ENCODE peak calls at places on chromosomes 11 and 22, in eight cellular contexts. One of them, this sample, is unnamed. For H3K27me3, the result is how much of the 10 kb centered on the place peaks cover.

GRCh38 chr11:35303596-35304392 is 115.6 kb downstream of the SLC1A2 start:
- DNase-seq in stomach: peak
- DNase-seq in tibial nerve: peak
- DNase-seq in adrenal gland: peak
- DNase-seq in lower lobe of right lung: peak
- DNase-seq in CD8-positive, alpha-beta memory T cell: no peak
- DNase-seq in Karpas-422: no peak
- DNase-seq in IMR-90: peak
- DNase-seq in this sample: peak

GRCh38 chr22:39351689-39352214 is 2.0 kb downstream of the SYNGR1 start:
- DNase-seq in tibial nerve: no peak
- DNase-seq in stomach: no peak
- DNase-seq in lower lobe of right lung: no peak
- DNase-seq in CD8-positive, alpha-beta memory T cell: no peak
- DNase-seq in adrenal gland: no peak
- DNase-seq in Karpas-422: peak
- DNase-seq in IMR-90: peak
- DNase-seq in this sample: no peak

GRCh38 chr11:73189315-73189714 is 28.8 kb upstream of the P2RY2 start:
- DNase-seq in tibial nerve: no peak
- DNase-seq in Karpas-422: peak
- DNase-seq in lower lobe of right lung: peak
- DNase-seq in CD8-positive, alpha-beta memory T cell: no peak
- DNase-seq in adrenal gland: peak
- DNase-seq in IMR-90: no peak
- DNase-seq in stomach: peak
- DNase-seq in this sample: no peak

GRCh38 chr22:37326726-37327125 is 44.4 kb downstream of the CYTH4 start:
- DNase-seq in Karpas-422: no peak
- DNase-seq in CD8-positive, alpha-beta memory T cell: no peak
- DNase-seq in IMR-90: no peak
- DNase-seq in lower lobe of right lung: peak
- DNase-seq in adrenal gland: no peak
- DNase-seq in tibial nerve: no peak
- DNase-seq in stomach: peak
- DNase-seq in this sample: no peak

GRCh38 chr22:31923166-31923565 is 21.2 kb upstream of the YWHAH start:
- DNase-seq in lower lobe of right lung: no peak
- DNase-seq in adrenal gland: peak
- DNase-seq in IMR-90: no peak
- DNase-seq in CD8-positive, alpha-beta memory T cell: no peak
- DNase-seq in stomach: no peak
- DNase-seq in Karpas-422: no peak
- DNase-seq in tibial nerve: peak
- DNase-seq in this sample: no peak

GRCh38 chr11:8327761-8328192 is 64.1 kb upstream of the LMO1 start:
- DNase-seq in Karpas-422: no peak
- DNase-seq in adrenal gland: no peak
- DNase-seq in stomach: no peak
- DNase-seq in IMR-90: no peak
- DNase-seq in CD8-positive, alpha-beta memory T cell: no peak
- DNase-seq in tibial nerve: no peak
- DNase-seq in lower lobe of right lung: no peak
- DNase-seq in this sample: no peak

GRCh38 chr11:30046211-30046945 is 29.5 kb upstream of the KCNA4 start:
- DNase-seq in IMR-90: no peak
- DNase-seq in CD8-positive, alpha-beta memory T cell: no peak
- DNase-seq in adrenal gland: no peak
- DNase-seq in Karpas-422: no peak
- DNase-seq in stomach: no peak
- DNase-seq in tibial nerve: no peak
- DNase-seq in lower lobe of right lung: no peak
- DNase-seq in this sample: no peak

GRCh38 chr22:21074092-21074715 is 28.5 kb downstream of the LRRC74B start:
- DNase-seq in CD8-positive, alpha-beta memory T cell: no peak
- DNase-seq in IMR-90: peak
- DNase-seq in stomach: no peak
- DNase-seq in lower lobe of right lung: no peak
- DNase-seq in tibial nerve: no peak
- DNase-seq in Karpas-422: no peak
- DNase-seq in adrenal gland: peak
- DNase-seq in this sample: no peak

GRCh38 chr22:19036523-19037273 is 85.5 kb downstream of the DGCR2 start:
- DNase-seq in tibial nerve: no peak
- DNase-seq in CD8-positive, alpha-beta memory T cell: no peak
- DNase-seq in lower lobe of right lung: peak
- DNase-seq in Karpas-422: no peak
- DNase-seq in stomach: no peak
- DNase-seq in adrenal gland: peak
- DNase-seq in IMR-90: peak
- DNase-seq in this sample: no peak

GRCh38 chr11:9704037-9704436 is 40.2 kb downstream of the SWAP70 start:
- DNase-seq in lower lobe of right lung: no peak
- DNase-seq in tibial nerve: no peak
- DNase-seq in adrenal gland: no peak
- DNase-seq in stomach: no peak
- DNase-seq in CD8-positive, alpha-beta memory T cell: no peak
- DNase-seq in Karpas-422: no peak
- DNase-seq in IMR-90: no peak
- DNase-seq in this sample: no peak

GRCh38 chr11:43852057-43852636 is 28.5 kb upstream of the ALKBH3 start:
- DNase-seq in tibial nerve: peak
- DNase-seq in stomach: peak
- DNase-seq in lower lobe of right lung: no peak
- DNase-seq in CD8-positive, alpha-beta memory T cell: peak
- DNase-seq in adrenal gland: peak
- DNase-seq in IMR-90: peak
- DNase-seq in Karpas-422: peak
- DNase-seq in this sample: no peak

GRCh38 chr22:25726241-25726640 is 15.7 kb upstream of the MYO18B start:
- DNase-seq in Karpas-422: no peak
- DNase-seq in CD8-positive, alpha-beta memory T cell: no peak
- DNase-seq in tibial nerve: no peak
- DNase-seq in adrenal gland: no peak
- DNase-seq in stomach: no peak
- DNase-seq in IMR-90: no peak
- DNase-seq in lower lobe of right lung: no peak
- DNase-seq in this sample: no peak

GRCh38 chr11:44017443-44018126 is 30.2 kb upstream of the ACCSL start:
- DNase-seq in lower lobe of right lung: no peak
- DNase-seq in tibial nerve: no peak
- DNase-seq in IMR-90: no peak
- DNase-seq in CD8-positive, alpha-beta memory T cell: no peak
- DNase-seq in stomach: peak
- DNase-seq in adrenal gland: peak
- DNase-seq in Karpas-422: no peak
- DNase-seq in this sample: no peak

GRCh38 chr11:79325851-79326250 is 115.0 kb downstream of the TENM4 start:
- DNase-seq in IMR-90: no peak
- DNase-seq in adrenal gland: no peak
- DNase-seq in Karpas-422: no peak
- DNase-seq in CD8-positive, alpha-beta memory T cell: no peak
- DNase-seq in stomach: no peak
- DNase-seq in tibial nerve: no peak
- DNase-seq in lower lobe of right lung: no peak
- DNase-seq in this sample: no peak

GRCh38 chr11:17021550-17021949 is 7.3 kb upstream of the PLEKHA7 start:
- DNase-seq in CD8-positive, alpha-beta memory T cell: no peak
- DNase-seq in adrenal gland: no peak
- DNase-seq in IMR-90: no peak
- DNase-seq in Karpas-422: no peak
- DNase-seq in stomach: no peak
- DNase-seq in tibial nerve: no peak
- DNase-seq in lower lobe of right lung: no peak
- DNase-seq in this sample: no peak
- H3K27me3 ChIP-seq in CD8-positive, alpha-beta memory T cell: under half
- H3K27me3 ChIP-seq in adrenal gland: under half
- H3K27me3 ChIP-seq in IMR-90: under half
- H3K27me3 ChIP-seq in Karpas-422: under half
- H3K27me3 ChIP-seq in stomach: under half
- H3K27me3 ChIP-seq in tibial nerve: under half
- H3K27me3 ChIP-seq in lower lobe of right lung: under half
- H3K27me3 ChIP-seq in this sample: under half

DNA sequence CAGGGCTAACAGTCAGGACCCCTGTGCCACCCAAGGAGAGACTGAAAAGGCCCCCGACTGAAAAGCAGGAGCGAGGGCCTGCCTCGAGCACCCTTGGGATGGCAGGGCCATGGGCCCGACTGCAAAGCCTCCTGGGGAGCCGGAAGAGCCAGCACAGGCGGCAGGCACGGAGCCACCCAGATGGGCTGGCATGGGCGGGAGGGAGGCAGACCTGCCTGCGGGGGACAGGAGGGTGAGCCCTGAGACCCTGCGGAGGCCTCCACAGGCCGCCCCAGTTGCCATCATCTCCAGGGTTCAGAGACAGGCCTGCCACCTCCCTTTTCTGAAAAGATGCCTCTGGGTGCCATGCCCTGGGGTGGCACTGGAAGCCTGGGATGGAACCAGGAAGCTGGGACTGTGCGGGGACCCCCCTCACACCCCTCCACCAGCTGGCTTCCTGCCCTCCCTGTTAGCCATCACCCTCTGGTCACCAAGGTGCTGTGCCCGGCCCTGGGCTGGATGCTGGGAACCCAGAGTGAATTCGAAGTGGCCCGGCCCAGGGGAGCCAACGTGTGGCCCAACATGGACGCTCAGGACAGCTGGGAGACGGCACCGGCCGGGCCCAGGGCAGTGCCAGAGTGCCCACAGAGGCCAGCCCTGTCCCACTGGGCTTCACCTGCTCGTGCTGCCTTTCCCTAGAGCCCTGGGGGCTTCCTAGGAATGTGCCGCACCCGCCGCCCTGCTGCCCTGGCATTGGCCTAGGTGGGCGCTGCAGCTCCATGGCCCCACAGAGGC is 13.8 kb downstream of the TSPAN32 start:
- DNase-seq in IMR-90: no peak
- DNase-seq in lower lobe of right lung: peak
- DNase-seq in CD8-positive, alpha-beta memory T cell: no peak
- DNase-seq in Karpas-422: no peak
- DNase-seq in tibial nerve: no peak
- DNase-seq in adrenal gland: no peak
- DNase-seq in stomach: peak
- DNase-seq in this sample: no peak
- H3K27ac ChIP-seq in IMR-90: no peak
- H3K27ac ChIP-seq in lower lobe of right lung: peak
- H3K27ac ChIP-seq in CD8-positive, alpha-beta memory T cell: no peak
- H3K27ac ChIP-seq in Karpas-422: no peak
- H3K27ac ChIP-seq in tibial nerve: peak
- H3K27ac ChIP-seq in adrenal gland: no peak
- H3K27ac ChIP-seq in stomach: peak
- H3K27ac ChIP-seq in this sample: peak

GRCh38 chr22:26952004-26952403 is 294.6 kb downstream of the MIAT start:
- DNase-seq in IMR-90: no peak
- DNase-seq in Karpas-422: no peak
- DNase-seq in lower lobe of right lung: no peak
- DNase-seq in tibial nerve: no peak
- DNase-seq in adrenal gland: no peak
- DNase-seq in stomach: no peak
- DNase-seq in CD8-positive, alpha-beta memory T cell: no peak
- DNase-seq in this sample: no peak
- H3K27me3 ChIP-seq in IMR-90: under half
- H3K27me3 ChIP-seq in Karpas-422: under half
- H3K27me3 ChIP-seq in lower lobe of right lung: under half
- H3K27me3 ChIP-seq in tibial nerve: under half
- H3K27me3 ChIP-seq in adrenal gland: under half
- H3K27me3 ChIP-seq in stomach: under half
- H3K27me3 ChIP-seq in CD8-positive, alpha-beta memory T cell: under half
- H3K27me3 ChIP-seq in this sample: under half

GRCh38 chr22:46738642-46738960 is 549 bp upstream of the CERK start:
- DNase-seq in stomach: no peak
- DNase-seq in adrenal gland: no peak
- DNase-seq in Karpas-422: no peak
- DNase-seq in CD8-positive, alpha-beta memory T cell: no peak
- DNase-seq in tibial nerve: no peak
- DNase-seq in IMR-90: no peak
- DNase-seq in lower lobe of right lung: no peak
- DNase-seq in this sample: no peak

GRCh38 chr22:46737976-46738641 is at the start of gene CERK:
- DNase-seq in adrenal gland: peak
- DNase-seq in CD8-positive, alpha-beta memory T cell: peak
- DNase-seq in Karpas-422: peak
- DNase-seq in lower lobe of right lung: peak
- DNase-seq in IMR-90: peak
- DNase-seq in tibial nerve: peak
- DNase-seq in stomach: peak
- DNase-seq in this sample: no peak

GRCh38 chr22:46740910-46741785 is 3.1 kb upstream of the CERK start:
- DNase-seq in IMR-90: no peak
- DNase-seq in lower lobe of right lung: no peak
- DNase-seq in CD8-positive, alpha-beta memory T cell: no peak
- DNase-seq in tibial nerve: no peak
- DNase-seq in adrenal gland: no peak
- DNase-seq in stomach: peak
- DNase-seq in Karpas-422: no peak
- DNase-seq in this sample: no peak

GRCh38 chr22:46737105-46737975 is 712 bp downstream of the CERK start:
- DNase-seq in adrenal gland: no peak
- DNase-seq in Karpas-422: peak
- DNase-seq in CD8-positive, alpha-beta memory T cell: peak
- DNase-seq in tibial nerve: no peak
- DNase-seq in lower lobe of right lung: no peak
- DNase-seq in IMR-90: peak
- DNase-seq in stomach: no peak
- DNase-seq in this sample: no peak

DNA sequence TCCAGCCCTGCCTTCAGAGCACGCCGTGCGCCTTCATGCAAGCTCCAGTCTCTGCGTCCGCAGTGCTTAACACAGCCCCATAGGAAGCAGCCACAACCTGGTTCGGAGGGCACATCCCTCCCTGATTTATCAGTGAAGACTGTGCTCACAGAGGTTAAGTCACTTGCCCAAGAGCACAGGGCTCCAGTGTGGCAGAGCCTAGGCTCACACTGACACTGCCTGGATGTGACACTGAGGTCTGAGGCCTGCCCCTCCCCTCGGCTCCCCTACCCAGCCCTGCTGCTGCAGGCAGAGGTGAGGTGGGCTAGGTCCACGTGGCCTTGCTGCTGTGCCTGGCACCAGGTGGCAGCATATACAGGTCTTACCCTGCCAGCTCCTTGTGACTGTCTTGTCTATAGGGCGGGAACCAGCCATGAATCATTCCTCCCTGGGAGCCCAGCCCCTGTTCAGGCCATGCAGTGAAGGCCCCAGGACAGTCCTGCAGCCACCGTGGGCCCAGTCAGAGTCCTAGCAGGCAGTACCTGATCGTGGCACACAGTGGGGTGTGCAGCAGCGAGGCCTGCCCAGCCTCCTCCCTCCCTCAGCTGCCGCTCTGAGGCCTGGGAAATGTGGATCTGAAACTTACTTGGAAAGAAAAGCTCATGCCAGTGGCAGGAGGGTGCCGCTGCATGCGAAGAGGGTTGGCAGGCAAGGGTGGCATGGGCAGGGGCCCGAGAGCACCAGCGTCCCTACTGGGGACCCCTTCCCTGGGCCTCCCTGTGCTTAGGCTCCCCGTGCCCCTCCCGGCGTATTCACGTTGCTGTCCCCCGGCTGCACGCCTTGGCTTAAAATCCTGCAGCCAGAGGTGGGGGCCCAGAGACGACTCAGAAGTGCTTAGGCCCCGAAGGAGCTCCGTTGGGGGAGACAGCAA is 1.2 kb upstream of the CERK start:
- DNase-seq in stomach: peak
- DNase-seq in adrenal gland: peak
- DNase-seq in CD8-positive, alpha-beta memory T cell: peak
- DNase-seq in tibial nerve: no peak
- DNase-seq in lower lobe of right lung: no peak
- DNase-seq in Karpas-422: peak
- DNase-seq in IMR-90: peak
- DNase-seq in this sample: no peak
- H3K27ac ChIP-seq in stomach: peak
- H3K27ac ChIP-seq in adrenal gland: peak
- H3K27ac ChIP-seq in CD8-positive, alpha-beta memory T cell: peak
- H3K27ac ChIP-seq in tibial nerve: peak
- H3K27ac ChIP-seq in lower lobe of right lung: peak
- H3K27ac ChIP-seq in Karpas-422: no peak
- H3K27ac ChIP-seq in IMR-90: peak
- H3K27ac ChIP-seq in this sample: peak

This sample was measured in thoracic aorta.